ENCODE peak calls at places on chromosomes 2 and 18, in seven cellular contexts. P is body of pancreas, B is neuronal stem cell, J is mesendoderm, H is uterus, M is pancreas, S is OCI-LY7. A is an unnamed sample.

GRCh38 chr2:74876081-74876886 is 42.4 kb downstream of the HK2 start:
- DNase-seq in M (no peak), J (peak; percentile 66), S (peak; percentile 67), H (peak; percentile 26), B (peak; percentile 39), P (peak; percentile 33), A (peak; percentile 43)

GRCh38 chr18:49668583-49669290 is 106.9 kb downstream of the LIPG start:
- DNase-seq in P (peak; percentile 32), J (peak; percentile 57), B (peak; percentile 29), M (no peak), S (no peak), H (peak; percentile 38), A (no peak)

GRCh38 chr2:12929806-12930205 is 213.1 kb downstream of the TRIB2 start:
- DNase-seq in B (no peak), H (no peak), P (no peak), S (no peak), M (no peak), J (no peak), A (no peak)

GRCh38 chr18:46484971-46485370 is 172.0 kb downstream of the LOXHD1 start:
- DNase-seq in H (no peak), S (no peak), M (no peak), J (peak; percentile 57), P (no peak), B (no peak), A (no peak)

GRCh38 chr2:182280128-182280527 is 146.7 kb downstream of the PDE1A start:
- DNase-seq in B (no peak), J (no peak), P (no peak), M (no peak), H (no peak), S (no peak), A (no peak)

GRCh38 chr2:203623616-203624015 is 82.8 kb upstream of the CD28 start:
- DNase-seq in H (no peak), M (no peak), S (no peak), J (no peak), B (no peak), P (no peak), A (no peak)

GRCh38 chr2:190318514-190318913 is 1.1 kb downstream of the HIBCH start:
- DNase-seq in H (no peak), P (no peak), B (no peak), J (no peak), S (no peak), M (no peak), A (no peak)

GRCh38 chr18:79750980-79751571 is 46.7 kb upstream of the KCNG2 start:
- DNase-seq in P (peak; percentile 28), H (peak; percentile 11), B (no peak), S (no peak), J (no peak), M (peak; percentile 21), A (no peak)

GRCh38 chr2:227862741-227863588 is 8.5 kb upstream of the DAW1 start:
- DNase-seq in M (no peak), J (peak; percentile 96), B (no peak), H (no peak), S (no peak), P (no peak), A (no peak)

GRCh38 chr2:1728821-1729220 is 15.5 kb downstream of the PXDN start:
- DNase-seq in J (peak; percentile 65), P (peak; percentile 68), M (no peak), H (peak; percentile 33), B (no peak), S (no peak), A (no peak)

GRCh38 chr18:79965119-79965902 is 868 bp downstream of the HSBP1L1 start:
- DNase-seq in M (peak; percentile 67), P (peak; percentile 65), B (no peak), S (no peak), H (no peak), J (peak; percentile 66), A (no peak)

GRCh38 chr2:169038338-169038757 is 7.2 kb upstream of the ABCB11 start:
- DNase-seq in H (no peak), J (peak; percentile 50), M (no peak), S (no peak), B (no peak), P (no peak), A (no peak)

GRCh38 chr2:102940684-102941083 is 178.9 kb downstream of the TMEM182 start:
- DNase-seq in B (no peak), J (no peak), P (no peak), H (no peak), S (no peak), M (no peak), A (no peak)

GRCh38 chr2:30273574-30273929 is 42.2 kb downstream of the LBH start:
- DNase-seq in B (no peak), S (no peak), J (no peak), P (no peak), M (no peak), H (no peak), A (no peak)

GRCh38 chr2:105870062-105870461 is 125.3 kb downstream of the NCK2 start:
- DNase-seq in P (no peak), M (no peak), B (no peak), J (no peak), H (no peak), S (no peak), A (no peak)

GRCh38 chr2:105866439-105867170 is 121.9 kb downstream of the NCK2 start:
- DNase-seq in M (no peak), J (no peak), P (no peak), H (no peak), B (no peak), S (no peak), A (no peak)

GRCh38 chr2:105869318-105869717 is 124.6 kb downstream of the NCK2 start:
- DNase-seq in M (no peak), H (no peak), P (no peak), S (no peak), B (no peak), J (no peak), A (no peak)

GRCh38 chr2:105865222-105865913 is 120.7 kb downstream of the NCK2 start:
- DNase-seq in J (no peak), B (no peak), H (no peak), P (no peak), M (no peak), S (no peak), A (no peak)

GRCh38 chr2:105868060-105868459 is 123.3 kb downstream of the NCK2 start:
- DNase-seq in B (no peak), H (no peak), M (no peak), S (no peak), P (no peak), J (no peak), A (no peak)
- H3K4me1 ChIP-seq in B (no peaks in the 10 kb centered on the region), H (peaks cover 4% of the 10 kb centered on the region), M (no peaks in the 10 kb centered on the region), S (no peaks in the 10 kb centered on the region), P (peaks cover 17% of the 10 kb centered on the region), J (no peaks in the 10 kb centered on the region), A (peaks cover 90% of the 10 kb centered on the region)

GRCh38 chr18:22173221-22173927 is 4.0 kb downstream of the GATA6 start:
- DNase-seq in S (no peak), J (no peak), P (peak; percentile 22), B (no peak), H (no peak), M (no peak), A (no peak)
- H3K36me3 ChIP-seq in S (no peaks in the 10 kb centered on the region), J (peaks cover 41% of the 10 kb centered on the region), P (no peaks in the 10 kb centered on the region), B (no peaks in the 10 kb centered on the region), H (no peaks in the 10 kb centered on the region), M (no peaks in the 10 kb centered on the region), A (no peaks in the 10 kb centered on the region)

DNA sequence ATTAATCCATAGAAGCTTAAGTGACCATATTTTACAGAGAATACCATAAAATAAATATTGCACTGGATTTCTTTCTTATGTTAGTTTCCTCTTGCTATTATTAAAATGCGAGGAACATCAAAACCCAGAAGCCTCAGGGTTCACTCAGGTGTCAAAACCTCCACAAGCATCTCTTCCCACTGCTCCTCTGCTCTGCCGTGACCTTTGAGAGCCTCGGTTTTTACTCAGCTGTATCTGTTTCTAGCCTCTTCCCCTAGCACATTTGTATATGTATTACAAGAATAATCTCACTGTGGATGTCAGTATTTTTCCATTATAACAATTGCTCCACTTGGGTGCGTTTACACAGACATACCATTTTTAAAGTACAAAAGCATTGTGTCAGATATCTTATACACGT is 126.0 kb downstream of the B3GNT2 start:
- DNase-seq in J (no peak), M (no peak), H (no peak), P (no peak), S (no peak), B (no peak), A (no peak)
- H3K27ac ChIP-seq in J (no peak overlapping the region), M (no peak overlapping the region), H (no peak overlapping the region), P (no peak overlapping the region), S (no peak overlapping the region), B (no peak overlapping the region), A (no peak overlapping the region)

DNA sequence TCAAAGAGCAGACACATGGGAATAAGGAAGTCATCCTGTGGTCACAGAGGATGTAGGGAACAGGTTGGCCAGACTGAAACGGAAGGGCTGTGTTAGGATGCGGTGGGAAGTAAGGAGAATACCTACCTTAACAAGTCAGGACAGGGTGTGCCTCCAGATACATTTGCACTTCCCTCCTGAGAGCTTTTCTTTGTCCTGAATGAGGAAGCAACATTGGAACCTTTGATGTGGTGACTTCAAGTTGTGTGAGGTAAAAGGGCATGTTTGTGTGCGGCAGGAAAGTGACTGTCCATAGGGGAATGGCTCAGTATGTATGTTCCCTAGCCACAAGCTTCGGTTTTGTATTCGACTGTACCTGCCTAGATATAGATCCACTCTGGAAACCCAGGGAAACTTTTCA is 24.9 kb upstream of the LRRTM1 start:
- DNase-seq in H (no peak), M (no peak), S (no peak), B (no peak), J (no peak), P (no peak), A (no peak)
- H3K4me1 ChIP-seq in H (no peaks in the 10 kb centered on the region), M (no peaks in the 10 kb centered on the region), S (no peaks in the 10 kb centered on the region), B (no peaks in the 10 kb centered on the region), J (peaks cover 12% of the 10 kb centered on the region), P (no peaks in the 10 kb centered on the region), A (no peaks in the 10 kb centered on the region)

GRCh38 chr2:17717666-17718065 is 35.9 kb downstream of the SMC6 start:
- DNase-seq in S (no peak), H (no peak), B (no peak), M (no peak), J (peak; percentile 2), P (no peak), A (no peak)
- H3K36me3 ChIP-seq in S (peaks cover 93% of the 10 kb centered on the region), H (no peaks in the 10 kb centered on the region), B (peaks cover 97% of the 10 kb centered on the region), M (no peaks in the 10 kb centered on the region), J (no peaks in the 10 kb centered on the region), P (peaks cover 10% of the 10 kb centered on the region), A (peaks cover 3% of the 10 kb centered on the region)